ENCODE peak calls at places on chromosomes 7 and 10, in seven cellular contexts. One of them, this sample, is unnamed.

GRCh38 chr7:157160433-157160832 is 21.7 kb downstream of the UBE3C start:
- DNase-seq in psoas muscle: no peak
- DNase-seq in lower lobe of right lung: no peak
- DNase-seq in left ventricle myocardium inferior: no peak
- DNase-seq in HCT116: no peak
- DNase-seq in A549: no peak
- DNase-seq in OCI-LY7: no peak
- DNase-seq in this sample: no peak

GRCh38 chr7:86643478-86644281 is at the start of gene GRM3:
- DNase-seq in psoas muscle: no peak
- DNase-seq in lower lobe of right lung: peak
- DNase-seq in left ventricle myocardium inferior: peak
- DNase-seq in HCT116: no peak
- DNase-seq in A549: peak
- DNase-seq in OCI-LY7: no peak
- DNase-seq in this sample: peak

GRCh38 chr10:120426306-120426705 is 30.7 kb upstream of the PLPP4 start:
- DNase-seq in psoas muscle: no peak
- DNase-seq in lower lobe of right lung: no peak
- DNase-seq in left ventricle myocardium inferior: no peak
- DNase-seq in HCT116: no peak
- DNase-seq in A549: no peak
- DNase-seq in OCI-LY7: no peak
- DNase-seq in this sample: no peak

GRCh38 chr10:77504870-77505257 is 132.7 kb downstream of the KCNMA1 start:
- DNase-seq in psoas muscle: no peak
- DNase-seq in lower lobe of right lung: no peak
- DNase-seq in left ventricle myocardium inferior: no peak
- DNase-seq in HCT116: peak
- DNase-seq in A549: peak
- DNase-seq in OCI-LY7: no peak
- DNase-seq in this sample: peak

GRCh38 chr10:119933179-119933578 is 40.6 kb downstream of the SEC23IP start:
- DNase-seq in psoas muscle: no peak
- DNase-seq in lower lobe of right lung: no peak
- DNase-seq in left ventricle myocardium inferior: no peak
- DNase-seq in HCT116: no peak
- DNase-seq in A549: peak
- DNase-seq in OCI-LY7: peak
- DNase-seq in this sample: no peak

GRCh38 chr7:137443616-137444015 is 100.1 kb upstream of the PTN start:
- DNase-seq in psoas muscle: no peak
- DNase-seq in lower lobe of right lung: no peak
- DNase-seq in left ventricle myocardium inferior: no peak
- DNase-seq in HCT116: no peak
- DNase-seq in A549: no peak
- DNase-seq in OCI-LY7: no peak
- DNase-seq in this sample: peak

GRCh38 chr10:86953747-86954680 is 3.4 kb downstream of the MMRN2 start:
- DNase-seq in psoas muscle: peak
- DNase-seq in lower lobe of right lung: peak
- DNase-seq in left ventricle myocardium inferior: peak
- DNase-seq in HCT116: no peak
- DNase-seq in A549: no peak
- DNase-seq in OCI-LY7: no peak
- DNase-seq in this sample: no peak

GRCh38 chr10:26430641-26431163 is 7.4 kb upstream of the APBB1IP start:
- DNase-seq in psoas muscle: no peak
- DNase-seq in lower lobe of right lung: no peak
- DNase-seq in left ventricle myocardium inferior: no peak
- DNase-seq in HCT116: no peak
- DNase-seq in A549: no peak
- DNase-seq in OCI-LY7: peak
- DNase-seq in this sample: no peak

GRCh38 chr7:127586346-127586745 is 950 bp upstream of the GCC1 start:
- DNase-seq in psoas muscle: no peak
- DNase-seq in lower lobe of right lung: no peak
- DNase-seq in left ventricle myocardium inferior: no peak
- DNase-seq in HCT116: no peak
- DNase-seq in A549: no peak
- DNase-seq in OCI-LY7: no peak
- DNase-seq in this sample: no peak

GRCh38 chr7:141974831-141975230 is 1.3 kb upstream of the TAS2R38 start:
- DNase-seq in psoas muscle: no peak
- DNase-seq in lower lobe of right lung: no peak
- DNase-seq in left ventricle myocardium inferior: no peak
- DNase-seq in HCT116: peak
- DNase-seq in A549: no peak
- DNase-seq in OCI-LY7: peak
- DNase-seq in this sample: peak

GRCh38 chr10:75708060-75708459 is 276.6 kb downstream of the LRMDA start:
- DNase-seq in psoas muscle: no peak
- DNase-seq in lower lobe of right lung: no peak
- DNase-seq in left ventricle myocardium inferior: no peak
- DNase-seq in HCT116: no peak
- DNase-seq in A549: no peak
- DNase-seq in OCI-LY7: no peak
- DNase-seq in this sample: no peak

GRCh38 chr7:26857170-26857533 is 7.2 kb downstream of the SKAP2 start:
- DNase-seq in psoas muscle: no peak
- DNase-seq in lower lobe of right lung: no peak
- DNase-seq in left ventricle myocardium inferior: no peak
- DNase-seq in HCT116: no peak
- DNase-seq in A549: no peak
- DNase-seq in OCI-LY7: no peak
- DNase-seq in this sample: no peak

GRCh38 chr7:26856481-26856880 is 7.9 kb downstream of the SKAP2 start:
- DNase-seq in psoas muscle: no peak
- DNase-seq in lower lobe of right lung: no peak
- DNase-seq in left ventricle myocardium inferior: no peak
- DNase-seq in HCT116: no peak
- DNase-seq in A549: no peak
- DNase-seq in OCI-LY7: no peak
- DNase-seq in this sample: no peak

GRCh38 chr7:26855421-26855820 is 9.0 kb downstream of the SKAP2 start:
- DNase-seq in psoas muscle: no peak
- DNase-seq in lower lobe of right lung: no peak
- DNase-seq in left ventricle myocardium inferior: no peak
- DNase-seq in HCT116: no peak
- DNase-seq in A549: no peak
- DNase-seq in OCI-LY7: no peak
- DNase-seq in this sample: no peak

GRCh38 chr7:26854932-26855331 is 9.5 kb downstream of the SKAP2 start:
- DNase-seq in psoas muscle: no peak
- DNase-seq in lower lobe of right lung: no peak
- DNase-seq in left ventricle myocardium inferior: no peak
- DNase-seq in HCT116: no peak
- DNase-seq in A549: no peak
- DNase-seq in OCI-LY7: no peak
- DNase-seq in this sample: no peak

GRCh38 chr7:26853788-26854393 is 10.5 kb downstream of the SKAP2 start:
- DNase-seq in psoas muscle: no peak
- DNase-seq in lower lobe of right lung: no peak
- DNase-seq in left ventricle myocardium inferior: no peak
- DNase-seq in HCT116: peak
- DNase-seq in A549: no peak
- DNase-seq in OCI-LY7: peak
- DNase-seq in this sample: no peak
- TF ChIP-seq CTCF in psoas muscle: peak
- TF ChIP-seq CTCF in lower lobe of right lung: peak
- TF ChIP-seq CTCF in left ventricle myocardium inferior: peak
- TF ChIP-seq CTCF in HCT116: peak
- TF ChIP-seq CTCF in A549: peak
- TF ChIP-seq CTCF in OCI-LY7: peak
- TF ChIP-seq CTCF in this sample: peak

GRCh38 chr7:131077735-131078134 is 249.9 kb upstream of the MKLN1 start:
- DNase-seq in psoas muscle: no peak
- DNase-seq in lower lobe of right lung: no peak
- DNase-seq in left ventricle myocardium inferior: no peak
- DNase-seq in HCT116: no peak
- DNase-seq in A549: no peak
- DNase-seq in OCI-LY7: no peak
- DNase-seq in this sample: no peak

GRCh38 chr7:131080754-131081153 is 246.9 kb upstream of the MKLN1 start:
- DNase-seq in psoas muscle: no peak
- DNase-seq in lower lobe of right lung: no peak
- DNase-seq in left ventricle myocardium inferior: no peak
- DNase-seq in HCT116: no peak
- DNase-seq in A549: no peak
- DNase-seq in OCI-LY7: no peak
- DNase-seq in this sample: no peak

GRCh38 chr7:131076711-131077170 is 250.9 kb upstream of the MKLN1 start:
- DNase-seq in psoas muscle: no peak
- DNase-seq in lower lobe of right lung: no peak
- DNase-seq in left ventricle myocardium inferior: no peak
- DNase-seq in HCT116: no peak
- DNase-seq in A549: no peak
- DNase-seq in OCI-LY7: no peak
- DNase-seq in this sample: no peak

GRCh38 chr7:131083781-131084180 is 243.9 kb upstream of the MKLN1 start:
- DNase-seq in psoas muscle: no peak
- DNase-seq in lower lobe of right lung: no peak
- DNase-seq in left ventricle myocardium inferior: no peak
- DNase-seq in HCT116: no peak
- DNase-seq in A549: no peak
- DNase-seq in OCI-LY7: no peak
- DNase-seq in this sample: no peak

DNA sequence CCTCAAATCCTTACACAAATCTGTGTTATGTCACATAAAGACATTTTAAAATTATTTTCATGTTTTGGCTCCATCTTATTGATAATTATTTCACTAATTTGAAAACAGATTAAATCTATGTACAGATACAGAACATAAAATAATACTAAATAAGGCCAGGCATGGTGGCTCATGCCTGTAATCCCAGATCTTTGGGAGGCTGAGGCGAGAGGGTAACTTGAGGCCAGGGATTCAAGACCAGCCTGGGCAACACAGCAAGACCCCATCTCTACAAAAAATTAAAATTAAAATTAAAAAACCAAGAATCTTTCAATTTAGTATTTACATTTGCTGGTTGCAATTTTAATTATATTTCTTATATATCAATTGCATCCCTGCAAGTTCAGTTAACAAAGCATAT is 246.4 kb upstream of the MKLN1 start:
- DNase-seq in psoas muscle: no peak
- DNase-seq in lower lobe of right lung: no peak
- DNase-seq in left ventricle myocardium inferior: no peak
- DNase-seq in HCT116: no peak
- DNase-seq in A549: no peak
- DNase-seq in OCI-LY7: no peak
- DNase-seq in this sample: no peak
- H3K27ac ChIP-seq in psoas muscle: no peak
- H3K27ac ChIP-seq in lower lobe of right lung: no peak
- H3K27ac ChIP-seq in left ventricle myocardium inferior: no peak
- H3K27ac ChIP-seq in HCT116: no peak
- H3K27ac ChIP-seq in A549: no peak
- H3K27ac ChIP-seq in OCI-LY7: no peak
- H3K27ac ChIP-seq in this sample: no peak

GRCh38 chr7:1915326-1915725 is 245.2 kb downstream of the ELFN1 start:
- DNase-seq in psoas muscle: no peak
- DNase-seq in lower lobe of right lung: peak
- DNase-seq in left ventricle myocardium inferior: no peak
- DNase-seq in HCT116: no peak
- DNase-seq in A549: no peak
- DNase-seq in OCI-LY7: no peak
- DNase-seq in this sample: no peak
- TF ChIP-seq CTCF in psoas muscle: no peak
- TF ChIP-seq CTCF in lower lobe of right lung: no peak
- TF ChIP-seq CTCF in left ventricle myocardium inferior: no peak
- TF ChIP-seq CTCF in HCT116: no peak
- TF ChIP-seq CTCF in A549: no peak
- TF ChIP-seq CTCF in OCI-LY7: no peak
- TF ChIP-seq CTCF in this sample: no peak

DNA sequence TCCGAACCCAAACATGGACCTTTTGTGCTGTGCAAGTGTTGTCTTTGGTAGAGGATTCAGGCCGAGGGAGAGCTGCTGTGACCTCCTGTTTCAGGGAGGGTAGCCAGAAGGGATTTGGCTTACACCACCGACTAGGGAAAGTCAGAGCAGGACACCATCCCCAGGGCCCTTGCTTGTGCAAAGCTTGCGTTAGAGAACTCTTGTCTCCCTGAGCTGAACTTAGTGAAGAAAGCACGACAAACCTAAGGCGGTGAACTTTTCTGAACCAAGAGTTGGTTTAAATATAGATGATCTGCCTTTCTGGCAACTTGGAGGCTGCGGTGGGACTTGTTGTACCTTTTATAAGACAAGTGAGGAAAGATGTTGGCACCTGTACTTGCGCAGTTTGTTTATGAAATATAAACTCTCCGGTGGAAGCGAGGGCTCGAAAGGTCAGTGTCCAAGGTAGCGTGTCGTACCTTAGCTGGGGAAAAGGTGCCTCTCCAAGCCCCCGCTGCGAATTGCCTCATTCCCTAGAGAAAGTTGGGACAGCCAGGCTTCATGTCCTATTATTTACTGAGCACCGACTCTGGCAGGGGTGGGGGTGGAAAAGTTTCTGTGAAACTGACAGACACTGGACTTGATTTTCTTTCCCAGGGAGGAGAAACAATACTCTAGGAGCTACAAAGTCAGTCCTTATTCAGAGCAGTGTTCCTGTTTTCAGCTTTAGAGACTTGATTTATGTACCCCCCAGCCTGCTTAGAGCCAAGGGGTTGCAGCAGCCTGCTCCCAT is 31.6 kb downstream of the WBP1L start:
- DNase-seq in psoas muscle: peak
- DNase-seq in lower lobe of right lung: no peak
- DNase-seq in left ventricle myocardium inferior: peak
- DNase-seq in HCT116: no peak
- DNase-seq in A549: no peak
- DNase-seq in OCI-LY7: no peak
- DNase-seq in this sample: no peak
- H3K27ac ChIP-seq in psoas muscle: peak
- H3K27ac ChIP-seq in lower lobe of right lung: peak
- H3K27ac ChIP-seq in left ventricle myocardium inferior: peak
- H3K27ac ChIP-seq in HCT116: no peak
- H3K27ac ChIP-seq in A549: no peak
- H3K27ac ChIP-seq in OCI-LY7: no peak
- H3K27ac ChIP-seq in this sample: peak

GRCh38 chr7:67788689-67789088 is 792.1 kb downstream of the TYW1 start:
- DNase-seq in psoas muscle: no peak
- DNase-seq in lower lobe of right lung: no peak
- DNase-seq in left ventricle myocardium inferior: no peak
- DNase-seq in HCT116: no peak
- DNase-seq in A549: no peak
- DNase-seq in OCI-LY7: no peak
- DNase-seq in this sample: no peak
- TF ChIP-seq CTCF in psoas muscle: no peak
- TF ChIP-seq CTCF in lower lobe of right lung: no peak
- TF ChIP-seq CTCF in left ventricle myocardium inferior: peak
- TF ChIP-seq CTCF in HCT116: no peak
- TF ChIP-seq CTCF in A549: peak
- TF ChIP-seq CTCF in OCI-LY7: peak
- TF ChIP-seq CTCF in this sample: no peak

GRCh38 chr10:61923210-61924024 is 21.9 kb downstream of the ARID5B start:
- DNase-seq in psoas muscle: no peak
- DNase-seq in lower lobe of right lung: no peak
- DNase-seq in left ventricle myocardium inferior: no peak
- DNase-seq in HCT116: no peak
- DNase-seq in A549: no peak
- DNase-seq in OCI-LY7: no peak
- DNase-seq in this sample: no peak
- H3K27ac ChIP-seq in psoas muscle: no peak
- H3K27ac ChIP-seq in lower lobe of right lung: no peak
- H3K27ac ChIP-seq in left ventricle myocardium inferior: no peak
- H3K27ac ChIP-seq in HCT116: no peak
- H3K27ac ChIP-seq in A549: no peak
- H3K27ac ChIP-seq in OCI-LY7: no peak
- H3K27ac ChIP-seq in this sample: no peak

This sample was measured in RWPE1.